ENCODE peak calls at places on chromosome 20, in five cellular contexts. T, Q, U, G and O are unnamed samples.
A peak's percentile ranks its signal among the peaks of the same experiment; 100 is the strongest.

GRCh38 chr20:59526242-59527225 is 77.8 kb upstream of the PHACTR3 start:
- DNase-seq in T (peak; percentile 33), Q (no peak), U (peak; percentile 17), G (no peak), O (peak; percentile 55)

GRCh38 chr20:57003012-57003411 is 263.4 kb downstream of the BMP7 start:
- DNase-seq in T (no peak), Q (no peak), U (no peak), G (no peak), O (no peak)

GRCh38 chr20:53691060-53691810 is 97.6 kb upstream of the ZNF217 start:
- DNase-seq in T (no peak), Q (no peak), U (no peak), G (no peak), O (no peak)

GRCh38 chr20:21517566-21518277 is 3.9 kb upstream of the NKX2-2 start:
- DNase-seq in T (no peak), Q (no peak), U (no peak), G (no peak), O (peak; percentile 60)

GRCh38 chr20:47311967-47312681 is 44.4 kb downstream of the ZMYND8 start:
- DNase-seq in T (no peak), Q (no peak), U (no peak), G (no peak), O (no peak)

GRCh38 chr20:62370115-62370806 is 3.1 kb upstream of the LAMA5 start:
- DNase-seq in T (no peak), Q (peak; percentile 64), U (peak; percentile 71), G (no peak), O (no peak)

GRCh38 chr20:1569417-1569861 is 11.9 kb upstream of the SIRPD start:
- DNase-seq in T (peak; percentile 18), Q (peak; percentile 24), U (peak; percentile 77), G (no peak), O (no peak)

GRCh38 chr20:4603724-4604123 is 118.0 kb upstream of the PRND start:
- DNase-seq in T (no peak), Q (no peak), U (no peak), G (no peak), O (no peak)

GRCh38 chr20:4449977-4450715 is 271.6 kb upstream of the PRND start:
- DNase-seq in T (peak; percentile 46), Q (peak; percentile 11), U (peak; percentile 55), G (no peak), O (peak; percentile 25)

GRCh38 chr20:64188682-64189529 is 24.7 kb downstream of the MYT1 start:
- DNase-seq in T (peak; percentile 100), Q (no peak), U (peak; percentile 88), G (no peak), O (peak; percentile 96)

GRCh38 chr20:50244352-50245149 is 53.9 kb downstream of the CEBPB start:
- DNase-seq in T (no peak), Q (no peak), U (no peak), G (no peak), O (no peak)

GRCh38 chr20:17676942-17677341 is 5.1 kb downstream of the RRBP1 start:
- DNase-seq in T (peak; percentile 55), Q (no peak), U (no peak), G (no peak), O (no peak)

GRCh38 chr20:19907326-19908056 is 109.7 kb upstream of the NAA20 start:
- DNase-seq in T (no peak), Q (no peak), U (no peak), G (no peak), O (no peak)

GRCh38 chr20:8790442-8791074 is 278.3 kb upstream of the PLCB4 start:
- DNase-seq in T (peak; percentile 61), Q (peak; percentile 44), U (peak; percentile 63), G (no peak), O (peak; percentile 76)

GRCh38 chr20:62066339-62066982 is 780 bp upstream of the TAF4 start:
- DNase-seq in T (peak; percentile 73), Q (peak; percentile 58), U (peak; percentile 61), G (no peak), O (peak; percentile 87)

GRCh38 chr20:5654557-5654956 is 95.6 kb upstream of the SHLD1 start:
- DNase-seq in T (peak; percentile 93), Q (peak; percentile 48), U (peak; percentile 99), G (no peak), O (no peak)

GRCh38 chr20:17651761-17652388 is 30.2 kb downstream of the RRBP1 start:
- DNase-seq in T (no peak), Q (no peak), U (peak; percentile 21), G (no peak), O (no peak)

GRCh38 chr20:31712112-31712553 is 10.5 kb downstream of the BCL2L1 start:
- DNase-seq in T (peak; percentile 62), Q (peak; percentile 79), U (no peak), G (no peak), O (peak; percentile 26)

GRCh38 chr20:44695295-44696230 is 19.6 kb upstream of the CCN5 start:
- DNase-seq in T (no peak), Q (no peak), U (no peak), G (no peak), O (no peak)

GRCh38 chr20:3693376-3693775 is 11.6 kb upstream of the ADAM33 start:
- DNase-seq in T (no peak), Q (no peak), U (no peak), G (no peak), O (no peak)

GRCh38 chr20:63354636-63355385 is 6.3 kb downstream of the CHRNA4 start:
- DNase-seq in T (no peak), Q (no peak), U (no peak), G (no peak), O (no peak)

GRCh38 chr20:62367483-62368302 is 581 bp upstream of the LAMA5 start:
- DNase-seq in T (peak; percentile 60), Q (no peak), U (peak; percentile 71), G (no peak), O (peak; percentile 70)

GRCh38 chr20:49889943-49890650 is 25.2 kb downstream of the SPATA2 start:
- DNase-seq in T (no peak), Q (no peak), U (no peak), G (no peak), O (peak; percentile 70)

GRCh38 chr20:64145458-64146300 is 18.6 kb upstream of the MYT1 start:
- DNase-seq in T (no peak), Q (peak; percentile 56), U (peak; percentile 48), G (no peak), O (peak; percentile 24)

DNA sequence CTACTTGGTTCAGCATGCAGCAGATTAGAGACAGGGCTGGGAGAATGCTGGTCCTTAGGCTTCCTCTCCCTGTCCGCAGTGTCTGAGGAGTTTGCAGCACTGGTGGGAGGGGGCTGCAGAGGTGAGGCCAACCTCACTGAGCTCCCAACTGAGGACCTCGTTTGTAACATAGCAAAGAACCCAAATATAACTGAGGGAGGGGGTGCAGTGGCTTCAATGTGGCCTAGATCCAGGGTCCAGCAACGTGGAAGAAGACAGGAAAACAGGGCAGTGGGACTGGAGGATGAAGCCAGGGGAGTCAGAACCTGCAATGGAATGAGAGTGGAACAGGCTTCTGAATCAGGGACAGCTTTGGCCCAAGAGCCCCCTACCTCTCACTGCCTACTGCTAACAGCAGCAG is 84.3 kb upstream of the MAFB start:
- DNase-seq in T (no peak), Q (no peak), U (no peak), G (no peak), O (no peak)
- TF ChIP-seq JUNB in T (no peak), Q (no peak), U (no peak), G (no peak), O (no peak)

GRCh38 chr20:51661609-51662178 is 106.5 kb downstream of the ATP9A start:
- DNase-seq in T (peak; percentile 95), Q (no peak), U (peak; percentile 76), G (no peak), O (no peak)
- TF ChIP-seq JUNB in T (peak; percentile 97), Q (no peak), U (peak; percentile 96), G (peak; percentile 42), O (no peak)

GRCh38 chr20:46255440-46256104 is 52.7 kb downstream of the CDH22 start:
- DNase-seq in T (peak; percentile 64), Q (peak; percentile 61), U (peak; percentile 31), G (no peak), O (no peak)
- TF ChIP-seq JUNB in T (no peak), Q (no peak), U (no peak), G (no peak), O (no peak)

GRCh38 chr20:10672579-10673127 is 1.1 kb downstream of the JAG1 start:
- DNase-seq in T (peak; percentile 49), Q (peak; percentile 30), U (no peak), G (no peak), O (peak; percentile 64)

GRCh38 chr20:10669843-10670446 is 3.9 kb downstream of the JAG1 start:
- DNase-seq in T (no peak), Q (no peak), U (no peak), G (no peak), O (no peak)

GRCh38 chr20:10671850-10672578 is 1.8 kb downstream of the JAG1 start:
- DNase-seq in T (no peak), Q (peak; percentile 25), U (no peak), G (no peak), O (peak; percentile 72)

GRCh38 chr20:10670521-10671220 is 3.1 kb downstream of the JAG1 start:
- DNase-seq in T (peak; percentile 47), Q (no peak), U (no peak), G (peak; percentile 82), O (no peak)

GRCh38 chr20:10671221-10671849 is 2.5 kb downstream of the JAG1 start:
- DNase-seq in T (peak; percentile 93), Q (peak; percentile 23), U (peak; percentile 94), G (peak; percentile 69), O (peak; percentile 85)
- TF ChIP-seq JUNB in T (peak; percentile 82), Q (no peak), U (no peak), G (no peak), O (no peak)